ENCODE peak calls at places on chromosomes 1 and 21, in eight cellular contexts. S is GM23338; E is A549; L is uterus; F is esophagus muscularis mucosa; R is stomach; M is CD8-positive, alpha-beta T cell; G is astrocyte. N is an unnamed sample. For H3K4me1, the result is how much of the 10 kb centered on the place peaks cover.

GRCh38 chr1:228236744-228237143 is 28.9 kb downstream of the OBSCN start:
- DNase-seq in S (peak), E (no peak), L (no peak), F (peak), R (peak), M (peak), G (peak), N (no peak)

GRCh38 chr1:19762175-19762779 is 37.4 kb downstream of the TMCO4 start:
- DNase-seq in S (peak), E (peak), L (no peak), F (no peak), R (peak), M (peak), G (no peak), N (no peak)

GRCh38 chr21:17911628-17912027 is 92.5 kb upstream of the C21orf91 start:
- DNase-seq in S (no peak), E (no peak), L (no peak), F (no peak), R (no peak), M (no peak), G (peak), N (no peak)

GRCh38 chr1:173414136-173414535 is 63.0 kb upstream of the PRDX6 start:
- DNase-seq in S (no peak), E (no peak), L (no peak), F (no peak), R (no peak), M (no peak), G (no peak), N (no peak)

GRCh38 chr21:42550817-42551216 is 37.2 kb downstream of the SLC37A1 start:
- DNase-seq in S (peak), E (no peak), L (no peak), F (no peak), R (peak), M (no peak), G (no peak), N (no peak)

GRCh38 chr1:89331890-89332289 is 32.0 kb upstream of the GBP6 start:
- DNase-seq in S (no peak), E (no peak), L (no peak), F (no peak), R (no peak), M (no peak), G (no peak), N (no peak)

GRCh38 chr21:43196789-43197188 is 28.0 kb downstream of the CRYAA start:
- DNase-seq in S (no peak), E (no peak), L (no peak), F (no peak), R (peak), M (no peak), G (no peak), N (no peak)

GRCh38 chr1:40782371-40782956 is 1.1 kb upstream of the KCNQ4 start:
- DNase-seq in S (peak), E (no peak), L (no peak), F (no peak), R (peak), M (no peak), G (no peak), N (no peak)

GRCh38 chr1:41882068-41882477 is 36.6 kb downstream of the HIVEP3 start:
- DNase-seq in S (no peak), E (no peak), L (no peak), F (no peak), R (peak), M (no peak), G (no peak), N (no peak)

GRCh38 chr1:95116666-95117206 is 419 bp upstream of the TLCD4 start:
- DNase-seq in S (peak), E (peak), L (peak), F (no peak), R (peak), M (peak), G (peak), N (peak)

GRCh38 chr1:68112835-68113243 is 62.4 kb upstream of the DIRAS3 start:
- DNase-seq in S (no peak), E (peak), L (no peak), F (peak), R (no peak), M (no peak), G (peak), N (no peak)

GRCh38 chr1:236854602-236854978 is 59.5 kb downstream of the MTR start:
- DNase-seq in S (no peak), E (no peak), L (no peak), F (no peak), R (no peak), M (no peak), G (peak), N (no peak)

GRCh38 chr1:182198006-182198605 is 136.6 kb upstream of the ZNF648 start:
- DNase-seq in S (peak), E (no peak), L (no peak), F (no peak), R (no peak), M (no peak), G (no peak), N (peak)

GRCh38 chr21:31172328-31172727 is 134.1 kb upstream of the KRTAP19-8 start:
- DNase-seq in S (no peak), E (no peak), L (no peak), F (no peak), R (no peak), M (no peak), G (no peak), N (no peak)

GRCh38 chr1:202163281-202164270 is 3.2 kb upstream of the PTPN7 start:
- DNase-seq in S (no peak), E (no peak), L (no peak), F (no peak), R (no peak), M (no peak), G (no peak), N (no peak)

GRCh38 chr1:183776731-183777130 is 28.2 kb upstream of the RGL1 start:
- DNase-seq in S (no peak), E (no peak), L (no peak), F (no peak), R (no peak), M (no peak), G (peak), N (no peak)

GRCh38 chr1:209768354-209768774 is 12.5 kb downstream of the TRAF3IP3 start:
- DNase-seq in S (no peak), E (no peak), L (no peak), F (no peak), R (peak), M (peak), G (no peak), N (no peak)

GRCh38 chr1:184465489-184466146 is 78.8 kb downstream of the C1orf21 start:
- DNase-seq in S (peak), E (no peak), L (no peak), F (no peak), R (no peak), M (no peak), G (no peak), N (no peak)

GRCh38 chr1:155912056-155912536 is 947 bp upstream of the RIT1 start:
- DNase-seq in S (peak), E (no peak), L (no peak), F (no peak), R (peak), M (no peak), G (no peak), N (no peak)

GRCh38 chr1:202551683-202552082 is 158.6 kb downstream of the SYT2 start:
- DNase-seq in S (no peak), E (no peak), L (peak), F (no peak), R (no peak), M (no peak), G (no peak), N (no peak)

GRCh38 chr1:50976111-50976889 is 6.3 kb downstream of the CDKN2C start:
- DNase-seq in S (peak), E (no peak), L (no peak), F (no peak), R (no peak), M (no peak), G (no peak), N (no peak)

GRCh38 chr1:50973255-50973654 is 3.2 kb downstream of the CDKN2C start:
- DNase-seq in S (no peak), E (no peak), L (no peak), F (no peak), R (no peak), M (no peak), G (no peak), N (no peak)

GRCh38 chr1:50975436-50975835 is 5.4 kb downstream of the CDKN2C start:
- DNase-seq in S (no peak), E (no peak), L (no peak), F (no peak), R (no peak), M (no peak), G (no peak), N (no peak)

GRCh38 chr1:50973875-50974617 is 4.0 kb downstream of the CDKN2C start:
- DNase-seq in S (peak), E (no peak), L (no peak), F (no peak), R (no peak), M (no peak), G (no peak), N (no peak)

GRCh38 chr1:50974618-50974935 is 4.5 kb downstream of the CDKN2C start:
- DNase-seq in S (no peak), E (no peak), L (no peak), F (no peak), R (no peak), M (no peak), G (no peak), N (no peak)
- H3K4me1 ChIP-seq in S (under half), E (under half), L (under half), F (under half), R (under half), M (under half), G (under half), N (under half)

GRCh38 chr1:16011936-16012589 is 5.8 kb downstream of the HSPB7 start:
- DNase-seq in S (no peak), E (no peak), L (no peak), F (no peak), R (no peak), M (no peak), G (no peak), N (no peak)

GRCh38 chr1:16013220-16013907 is 4.5 kb downstream of the HSPB7 start:
- DNase-seq in S (peak), E (peak), L (peak), F (no peak), R (peak), M (peak), G (peak), N (peak)

GRCh38 chr1:16013908-16014258 is 4.0 kb downstream of the HSPB7 start:
- DNase-seq in S (no peak), E (no peak), L (no peak), F (no peak), R (no peak), M (no peak), G (no peak), N (no peak)

GRCh38 chr1:16010837-16011236 is 6.8 kb downstream of the SRARP start:
- DNase-seq in S (no peak), E (no peak), L (no peak), F (no peak), R (no peak), M (no peak), G (no peak), N (no peak)

GRCh38 chr1:16012590-16013219 is 5.1 kb downstream of the HSPB7 start:
- DNase-seq in S (peak), E (peak), L (peak), F (no peak), R (peak), M (peak), G (peak), N (peak)
- H3K27ac ChIP-seq in S (peak), E (peak), L (peak), F (peak), R (peak), M (no peak), G (peak), N (peak)

DNA sequence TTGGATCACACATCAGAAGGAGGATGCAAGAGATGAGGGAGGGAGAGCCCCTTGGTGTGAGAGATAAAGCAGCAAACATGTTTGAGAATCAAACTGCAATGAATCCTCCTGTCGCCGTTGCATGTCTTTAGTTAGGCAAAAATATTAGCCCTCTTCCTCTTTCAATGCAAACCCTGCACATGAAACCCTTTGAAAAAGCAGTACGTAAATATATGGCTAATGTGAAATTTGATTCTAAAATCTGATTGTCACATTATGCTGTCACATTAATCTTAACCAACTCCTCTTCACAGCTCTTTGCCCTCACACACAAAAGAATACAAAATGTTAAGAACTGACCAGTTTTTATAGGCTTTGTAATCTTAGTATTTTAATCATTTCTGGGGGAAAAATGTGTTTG is 63.4 kb downstream of the WDR64 start:
- DNase-seq in S (no peak), E (no peak), L (no peak), F (no peak), R (no peak), M (no peak), G (no peak), N (no peak)
- H3K4me3 ChIP-seq in S (no peak), E (no peak), L (no peak), F (no peak), R (no peak), M (no peak), G (no peak), N (no peak)

GRCh38 chr1:44811714-44812151 is 3.4 kb downstream of the BTBD19 start:
- DNase-seq in S (no peak), E (no peak), L (no peak), F (no peak), R (no peak), M (no peak), G (peak), N (peak)
- H3K4me1 ChIP-seq in S (under half), E (half or more), L (under half), F (half or more), R (half or more), M (half or more), G (half or more), N (half or more)

GRCh38 chr1:82969340-82969739 is 1029.6 kb downstream of the TTLL7 start:
- DNase-seq in S (no peak), E (no peak), L (no peak), F (no peak), R (no peak), M (no peak), G (no peak), N (no peak)
- H3K27ac ChIP-seq in S (no peak), E (no peak), L (no peak), F (no peak), R (no peak), M (no peak), G (no peak), N (no peak)

N was measured in tibial artery.